ENCODE peak calls at places on chromosome 6, in eight cellular contexts. One of them, this sample, is unnamed.

GRCh38 chr6:105596284-105596755 is 193.4 kb upstream of the PREP start:
- DNase-seq in HEK293T: no peak
- DNase-seq in lung: no peak
- DNase-seq in GDM1: no peak
- DNase-seq in stimulated activated CD4-positive, alpha-beta T cell treated with anti-CD3 and anti-CD28 coated beads, Interleukin-1b, Interleukin-23, amount 100 ng/mL, for 48 hours: no peak
- DNase-seq in CD8-positive, alpha-beta memory T cell: no peak
- DNase-seq in lower leg skin: no peak
- DNase-seq in NCI-H1092 treated with DMSO at 0.1 percent for 48 hours: no peak
- DNase-seq in this sample: no peak

GRCh38 chr6:3406928-3407809 is 49.7 kb downstream of the SLC22A23 start:
- DNase-seq in HEK293T: no peak
- DNase-seq in lung: no peak
- DNase-seq in GDM1: no peak
- DNase-seq in stimulated activated CD4-positive, alpha-beta T cell treated with anti-CD3 and anti-CD28 coated beads, Interleukin-1b, Interleukin-23, amount 100 ng/mL, for 48 hours: no peak
- DNase-seq in CD8-positive, alpha-beta memory T cell: no peak
- DNase-seq in lower leg skin: no peak
- DNase-seq in NCI-H1092 treated with DMSO at 0.1 percent for 48 hours: no peak
- DNase-seq in this sample: no peak

GRCh38 chr6:47670851-47671250 is 27.5 kb upstream of the ADGRF4 start:
- DNase-seq in HEK293T: no peak
- DNase-seq in lung: no peak
- DNase-seq in GDM1: no peak
- DNase-seq in stimulated activated CD4-positive, alpha-beta T cell treated with anti-CD3 and anti-CD28 coated beads, Interleukin-1b, Interleukin-23, amount 100 ng/mL, for 48 hours: no peak
- DNase-seq in CD8-positive, alpha-beta memory T cell: no peak
- DNase-seq in lower leg skin: no peak
- DNase-seq in NCI-H1092 treated with DMSO at 0.1 percent for 48 hours: no peak
- DNase-seq in this sample: no peak

GRCh38 chr6:20921533-20921932 is 387.3 kb downstream of the CDKAL1 start:
- DNase-seq in HEK293T: no peak
- DNase-seq in lung: no peak
- DNase-seq in GDM1: no peak
- DNase-seq in stimulated activated CD4-positive, alpha-beta T cell treated with anti-CD3 and anti-CD28 coated beads, Interleukin-1b, Interleukin-23, amount 100 ng/mL, for 48 hours: no peak
- DNase-seq in CD8-positive, alpha-beta memory T cell: no peak
- DNase-seq in lower leg skin: no peak
- DNase-seq in NCI-H1092 treated with DMSO at 0.1 percent for 48 hours: no peak
- DNase-seq in this sample: no peak

GRCh38 chr6:35262596-35262995 is 3.1 kb downstream of the ZNF76 start:
- DNase-seq in HEK293T: no peak
- DNase-seq in lung: no peak
- DNase-seq in GDM1: no peak
- DNase-seq in stimulated activated CD4-positive, alpha-beta T cell treated with anti-CD3 and anti-CD28 coated beads, Interleukin-1b, Interleukin-23, amount 100 ng/mL, for 48 hours: no peak
- DNase-seq in CD8-positive, alpha-beta memory T cell: no peak
- DNase-seq in lower leg skin: peak; percentile 45
- DNase-seq in NCI-H1092 treated with DMSO at 0.1 percent for 48 hours: no peak
- DNase-seq in this sample: no peak

GRCh38 chr6:38432479-38432878 is 207.2 kb downstream of the BTBD9 start:
- DNase-seq in HEK293T: no peak
- DNase-seq in lung: no peak
- DNase-seq in GDM1: no peak
- DNase-seq in stimulated activated CD4-positive, alpha-beta T cell treated with anti-CD3 and anti-CD28 coated beads, Interleukin-1b, Interleukin-23, amount 100 ng/mL, for 48 hours: no peak
- DNase-seq in CD8-positive, alpha-beta memory T cell: no peak
- DNase-seq in lower leg skin: no peak
- DNase-seq in NCI-H1092 treated with DMSO at 0.1 percent for 48 hours: no peak
- DNase-seq in this sample: no peak

GRCh38 chr6:39909701-39910100 is 24.6 kb downstream of the MOCS1 start:
- DNase-seq in HEK293T: no peak
- DNase-seq in lung: no peak
- DNase-seq in GDM1: no peak
- DNase-seq in stimulated activated CD4-positive, alpha-beta T cell treated with anti-CD3 and anti-CD28 coated beads, Interleukin-1b, Interleukin-23, amount 100 ng/mL, for 48 hours: no peak
- DNase-seq in CD8-positive, alpha-beta memory T cell: no peak
- DNase-seq in lower leg skin: peak; percentile 76
- DNase-seq in NCI-H1092 treated with DMSO at 0.1 percent for 48 hours: no peak
- DNase-seq in this sample: no peak

GRCh38 chr6:56143796-56144195 is 103.6 kb downstream of the COL21A1 start:
- DNase-seq in HEK293T: no peak
- DNase-seq in lung: no peak
- DNase-seq in GDM1: no peak
- DNase-seq in stimulated activated CD4-positive, alpha-beta T cell treated with anti-CD3 and anti-CD28 coated beads, Interleukin-1b, Interleukin-23, amount 100 ng/mL, for 48 hours: no peak
- DNase-seq in CD8-positive, alpha-beta memory T cell: no peak
- DNase-seq in lower leg skin: no peak
- DNase-seq in NCI-H1092 treated with DMSO at 0.1 percent for 48 hours: no peak
- DNase-seq in this sample: no peak

GRCh38 chr6:144263786-144264185 is 21.3 kb upstream of the UTRN start:
- DNase-seq in HEK293T: no peak
- DNase-seq in lung: no peak
- DNase-seq in GDM1: no peak
- DNase-seq in stimulated activated CD4-positive, alpha-beta T cell treated with anti-CD3 and anti-CD28 coated beads, Interleukin-1b, Interleukin-23, amount 100 ng/mL, for 48 hours: no peak
- DNase-seq in CD8-positive, alpha-beta memory T cell: no peak
- DNase-seq in lower leg skin: no peak
- DNase-seq in NCI-H1092 treated with DMSO at 0.1 percent for 48 hours: no peak
- DNase-seq in this sample: no peak

GRCh38 chr6:108831104-108831503 is 17.1 kb upstream of the ARMC2 start:
- DNase-seq in HEK293T: no peak
- DNase-seq in lung: no peak
- DNase-seq in GDM1: no peak
- DNase-seq in stimulated activated CD4-positive, alpha-beta T cell treated with anti-CD3 and anti-CD28 coated beads, Interleukin-1b, Interleukin-23, amount 100 ng/mL, for 48 hours: no peak
- DNase-seq in CD8-positive, alpha-beta memory T cell: no peak
- DNase-seq in lower leg skin: no peak
- DNase-seq in NCI-H1092 treated with DMSO at 0.1 percent for 48 hours: no peak
- DNase-seq in this sample: no peak

GRCh38 chr6:136181858-136182257 is 68.3 kb downstream of the MTFR2 start:
- DNase-seq in HEK293T: no peak
- DNase-seq in lung: no peak
- DNase-seq in GDM1: no peak
- DNase-seq in stimulated activated CD4-positive, alpha-beta T cell treated with anti-CD3 and anti-CD28 coated beads, Interleukin-1b, Interleukin-23, amount 100 ng/mL, for 48 hours: no peak
- DNase-seq in CD8-positive, alpha-beta memory T cell: no peak
- DNase-seq in lower leg skin: no peak
- DNase-seq in NCI-H1092 treated with DMSO at 0.1 percent for 48 hours: no peak
- DNase-seq in this sample: no peak